ENCODE peak calls at places on chromosomes 11 and 22, in nine cellular contexts. H is GM23338, K is A549, A is gastrocnemius medialis, S is AG10803, U is nephron progenitor cell, Y is choroid plexus epithelial cell, D is IMR-90, L is esophagus squamous epithelium. Z is an unnamed sample.

GRCh38 chr11:80595011-80595410 is 1154.2 kb upstream of the TENM4 start:
- DNase-seq in L (no peak), S (peak), K (no peak), A (no peak), H (no peak), D (peak), Y (peak), U (no peak), Z (no peak)

GRCh38 chr11:61853698-61854169 is 25.6 kb downstream of the FADS2 start:
- DNase-seq in S (no peak), L (no peak), H (no peak), D (no peak), Y (no peak), U (no peak), A (no peak), K (no peak), Z (no peak)

GRCh38 chr11:16605440-16605970 is 132.9 kb upstream of the C11orf58 start:
- DNase-seq in H (peak), K (no peak), L (no peak), A (peak), Y (no peak), S (no peak), D (peak), U (peak), Z (peak)

GRCh38 chr11:107908211-107908610 is 20.0 kb upstream of the RAB39A start:
- DNase-seq in L (no peak), A (no peak), D (no peak), S (no peak), K (no peak), Y (no peak), H (no peak), U (no peak), Z (no peak)

GRCh38 chr22:35037089-35037488 is 28.9 kb upstream of the ISX start:
- DNase-seq in D (no peak), Y (no peak), K (no peak), S (peak), A (no peak), L (no peak), U (no peak), H (peak), Z (no peak)

GRCh38 chr11:117281159-117281558 is 10.0 kb upstream of the BACE1-AS start:
- DNase-seq in U (no peak), K (peak), Y (peak), A (no peak), S (peak), H (no peak), L (no peak), D (peak), Z (no peak)

GRCh38 chr22:30923168-30923900 is 45.2 kb downstream of the MORC2 start:
- DNase-seq in Y (no peak), S (no peak), H (no peak), D (no peak), U (no peak), A (no peak), K (no peak), L (no peak), Z (no peak)

GRCh38 chr11:35554491-35555237 is 29.2 kb upstream of the PAMR1 start:
- DNase-seq in K (peak), U (no peak), L (no peak), A (no peak), S (peak), H (peak), D (peak), Y (peak), Z (no peak)

GRCh38 chr11:27385245-27385644 is 22.2 kb upstream of the CCDC34 start:
- DNase-seq in A (no peak), D (peak), K (peak), U (no peak), S (peak), H (no peak), L (no peak), Y (peak), Z (no peak)

GRCh38 chr22:23762866-23763578 is at the start of gene C22orf15:
- DNase-seq in Y (peak), A (no peak), K (no peak), S (peak), D (peak), H (peak), L (no peak), U (peak), Z (no peak)

GRCh38 chr22:24516301-24516737 is 21.2 kb downstream of the UPB1 start:
- DNase-seq in H (peak), K (peak), L (no peak), S (peak), Y (peak), U (no peak), A (no peak), D (peak), Z (no peak)

GRCh38 chr11:126989942-126990715 is 10.4 kb downstream of the KIRREL3 start:
- DNase-seq in U (peak), K (peak), D (peak), L (no peak), H (peak), A (peak), S (peak), Y (peak), Z (peak)

GRCh38 chr11:31120428-31120827 is 249.1 kb downstream of the DCDC1 start:
- DNase-seq in L (no peak), D (no peak), H (no peak), Y (no peak), A (no peak), U (no peak), K (no peak), S (no peak), Z (no peak)

GRCh38 chr11:28983780-28984179 is 875.6 kb downstream of the METTL15 start:
- DNase-seq in S (no peak), D (no peak), A (no peak), Y (no peak), K (no peak), H (no peak), L (no peak), U (no peak), Z (no peak)

GRCh38 chr11:1751521-1751921 is 1.1 kb upstream of the IFITM10 start:
- DNase-seq in S (no peak), Y (no peak), K (no peak), L (no peak), U (no peak), D (no peak), A (peak), H (no peak), Z (no peak)

GRCh38 chr11:69841859-69842698 is 22.9 kb upstream of the FGF3 start:
- DNase-seq in K (peak), A (no peak), H (peak), S (no peak), L (no peak), Y (peak), D (peak), U (no peak), Z (no peak)
- TF ChIP-seq CTCF in K (peak), A (no peak), H (peak), S (peak), L (no peak), Y (peak), D (peak), U (peak), Z (no peak)

GRCh38 chr11:73759520-73760065 is 1.3 kb downstream of the RAB6A start:
- DNase-seq in U (no peak), K (peak), Y (peak), H (peak), D (peak), S (peak), L (no peak), A (no peak), Z (no peak)
- TF ChIP-seq CTCF in U (no peak), K (peak), Y (peak), H (peak), D (peak), S (peak), L (peak), A (no peak), Z (peak)

GRCh38 chr22:45455621-45456020 is 42.1 kb downstream of the RIBC2 start:
- DNase-seq in A (no peak), L (no peak), S (peak), K (no peak), D (no peak), H (no peak), Y (no peak), U (no peak), Z (no peak)
- TF ChIP-seq CTCF in A (no peak), L (no peak), S (no peak), K (no peak), D (no peak), H (no peak), Y (no peak), U (no peak), Z (no peak)

GRCh38 chr22:29727248-29727551 is 7.4 kb downstream of the CABP7 start:
- DNase-seq in U (peak), D (peak), K (peak), Y (peak), S (peak), H (peak), L (no peak), A (peak), Z (no peak)
- TF ChIP-seq CTCF in U (peak), D (peak), K (peak), Y (peak), S (peak), H (peak), L (peak), A (peak), Z (no peak)

GRCh38 chr22:17159504-17159951 is 451 bp upstream of the HDHD5 start:
- DNase-seq in Y (peak), S (peak), H (peak), L (no peak), U (no peak), K (peak), D (peak), A (peak), Z (peak)

GRCh38 chr22:17161991-17162390 is 2.9 kb upstream of the HDHD5 start:
- DNase-seq in L (no peak), U (no peak), Y (no peak), A (no peak), D (no peak), H (no peak), K (no peak), S (no peak), Z (no peak)

GRCh38 chr22:17162731-17163130 is 3.7 kb upstream of the HDHD5 start:
- DNase-seq in Y (no peak), A (no peak), K (no peak), S (no peak), L (no peak), D (no peak), U (no peak), H (no peak), Z (no peak)

GRCh38 chr22:17167486-17167885 is 8.4 kb upstream of the HDHD5 start:
- DNase-seq in H (no peak), K (no peak), A (peak), S (no peak), L (no peak), Y (no peak), U (no peak), D (no peak), Z (no peak)

GRCh38 chr22:17164392-17165024 is 5.4 kb upstream of the HDHD5 start:
- DNase-seq in Y (peak), A (no peak), S (no peak), H (peak), L (no peak), D (no peak), K (peak), U (no peak), Z (no peak)
- TF ChIP-seq CTCF in Y (peak), A (no peak), S (peak), H (peak), L (no peak), D (peak), K (no peak), U (peak), Z (peak)

DNA sequence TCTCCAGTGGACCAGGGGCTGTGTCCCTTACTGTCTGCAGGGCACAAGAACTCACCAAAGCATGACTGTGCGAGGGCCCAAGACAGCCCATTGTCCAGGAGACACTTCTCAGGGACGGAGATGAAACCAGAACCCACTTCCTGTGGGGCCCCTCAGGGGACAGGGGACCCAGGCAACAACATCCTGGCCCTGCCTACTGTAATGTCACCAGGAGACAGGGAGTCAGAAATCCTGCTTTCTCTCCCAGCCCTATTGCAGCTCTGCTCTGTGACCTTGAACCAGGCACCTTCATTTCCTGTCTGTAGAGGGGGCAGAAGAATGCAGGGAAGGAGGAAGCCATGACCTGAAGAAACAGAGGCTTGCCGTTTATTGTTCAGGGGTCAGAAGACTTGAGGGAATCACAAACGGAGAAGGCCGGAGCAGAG is 98.0 kb downstream of the NAT10 start:
- DNase-seq in U (no peak), K (no peak), S (no peak), D (no peak), H (no peak), L (no peak), A (no peak), Y (no peak), Z (no peak)
- TF ChIP-seq CTCF in U (no peak), K (no peak), S (no peak), D (no peak), H (no peak), L (no peak), A (no peak), Y (no peak), Z (no peak)